ENCODE peak calls at places on chromosome 12, in five cellular contexts. One of them, this sample, is unnamed.

GRCh38 chr12:98352218-98352811 is 163.1 kb upstream of the TMPO start:
- DNase-seq in PC-3: peak
- DNase-seq in breast epithelium: no peak
- DNase-seq in heart right ventricle: no peak
- DNase-seq in colonic mucosa: no peak
- DNase-seq in this sample: no peak

GRCh38 chr12:16606201-16606849 is 363 bp upstream of the LMO3 start:
- DNase-seq in heart right ventricle: no peak
- DNase-seq in PC-3: peak
- DNase-seq in breast epithelium: no peak
- DNase-seq in colonic mucosa: no peak
- DNase-seq in this sample: no peak

GRCh38 chr12:71725011-71725410 is 29.7 kb upstream of the RAB21 start:
- DNase-seq in heart right ventricle: no peak
- DNase-seq in colonic mucosa: no peak
- DNase-seq in breast epithelium: no peak
- DNase-seq in PC-3: no peak
- DNase-seq in this sample: no peak

GRCh38 chr12:83826112-83826511 is 1086.5 kb downstream of the SLC6A15 start:
- DNase-seq in breast epithelium: no peak
- DNase-seq in heart right ventricle: no peak
- DNase-seq in PC-3: peak
- DNase-seq in colonic mucosa: peak
- DNase-seq in this sample: no peak

GRCh38 chr12:7319934-7320333 is 16.1 kb downstream of the ACSM4 start:
- DNase-seq in heart right ventricle: no peak
- DNase-seq in colonic mucosa: no peak
- DNase-seq in breast epithelium: no peak
- DNase-seq in PC-3: peak
- DNase-seq in this sample: no peak

GRCh38 chr12:93163260-93164036 is 214.3 kb upstream of the NUDT4 start:
- DNase-seq in PC-3: peak
- DNase-seq in breast epithelium: no peak
- DNase-seq in colonic mucosa: no peak
- DNase-seq in heart right ventricle: no peak
- DNase-seq in this sample: no peak

GRCh38 chr12:22117551-22117950 is 71.5 kb downstream of the CMAS start:
- DNase-seq in breast epithelium: no peak
- DNase-seq in PC-3: no peak
- DNase-seq in colonic mucosa: no peak
- DNase-seq in heart right ventricle: no peak
- DNase-seq in this sample: no peak

GRCh38 chr12:98901189-98901588 is 256.1 kb downstream of the APAF1 start:
- DNase-seq in PC-3: no peak
- DNase-seq in heart right ventricle: no peak
- DNase-seq in colonic mucosa: no peak
- DNase-seq in breast epithelium: no peak
- DNase-seq in this sample: no peak

GRCh38 chr12:28253175-28253641 is 63.0 kb downstream of the CCDC91 start:
- DNase-seq in heart right ventricle: no peak
- DNase-seq in breast epithelium: no peak
- DNase-seq in PC-3: peak
- DNase-seq in colonic mucosa: no peak
- DNase-seq in this sample: no peak

GRCh38 chr12:124592481-124593160 is 25.2 kb upstream of the NCOR2 start:
- DNase-seq in PC-3: no peak
- DNase-seq in heart right ventricle: no peak
- DNase-seq in breast epithelium: no peak
- DNase-seq in colonic mucosa: peak
- DNase-seq in this sample: no peak

GRCh38 chr12:21065845-21066244 is 65.1 kb upstream of the SLCO1B1 start:
- DNase-seq in colonic mucosa: no peak
- DNase-seq in breast epithelium: no peak
- DNase-seq in PC-3: peak
- DNase-seq in heart right ventricle: no peak
- DNase-seq in this sample: no peak

GRCh38 chr12:132078190-132078589 is 65.9 kb downstream of the DDX51 start:
- DNase-seq in heart right ventricle: peak
- DNase-seq in PC-3: peak
- DNase-seq in colonic mucosa: no peak
- DNase-seq in breast epithelium: no peak
- DNase-seq in this sample: no peak

GRCh38 chr12:132066345-132066685 is 77.8 kb downstream of the DDX51 start:
- DNase-seq in breast epithelium: no peak
- DNase-seq in PC-3: no peak
- DNase-seq in colonic mucosa: no peak
- DNase-seq in heart right ventricle: no peak
- DNase-seq in this sample: no peak

GRCh38 chr12:6768385-6769002 is 2.3 kb downstream of the PTMS start:
- DNase-seq in heart right ventricle: no peak
- DNase-seq in breast epithelium: no peak
- DNase-seq in PC-3: no peak
- DNase-seq in colonic mucosa: peak
- DNase-seq in this sample: no peak

GRCh38 chr12:109010259-109010658 is 10.6 kb downstream of the SVOP start:
- DNase-seq in heart right ventricle: no peak
- DNase-seq in PC-3: no peak
- DNase-seq in breast epithelium: no peak
- DNase-seq in colonic mucosa: no peak
- DNase-seq in this sample: no peak

GRCh38 chr12:109729837-109730200 is 16.2 kb downstream of the FAM222A start:
- DNase-seq in breast epithelium: no peak
- DNase-seq in heart right ventricle: no peak
- DNase-seq in colonic mucosa: no peak
- DNase-seq in PC-3: no peak
- DNase-seq in this sample: no peak

GRCh38 chr12:109563291-109564284 is 9.7 kb downstream of the MMAB start:
- DNase-seq in breast epithelium: no peak
- DNase-seq in PC-3: no peak
- DNase-seq in heart right ventricle: peak
- DNase-seq in colonic mucosa: no peak
- DNase-seq in this sample: no peak

GRCh38 chr12:126202138-126202537 is 1136.9 kb downstream of the AACS start:
- DNase-seq in colonic mucosa: no peak
- DNase-seq in heart right ventricle: no peak
- DNase-seq in breast epithelium: no peak
- DNase-seq in PC-3: no peak
- DNase-seq in this sample: no peak

GRCh38 chr12:66647034-66647691 is 31.7 kb downstream of the GRIP1 start:
- DNase-seq in breast epithelium: no peak
- DNase-seq in PC-3: peak
- DNase-seq in colonic mucosa: no peak
- DNase-seq in heart right ventricle: no peak
- DNase-seq in this sample: no peak

GRCh38 chr12:109583733-109584132 is 10.1 kb downstream of the MVK start:
- DNase-seq in breast epithelium: no peak
- DNase-seq in heart right ventricle: no peak
- DNase-seq in PC-3: no peak
- DNase-seq in colonic mucosa: no peak
- DNase-seq in this sample: no peak

GRCh38 chr12:46160081-46160980 is 108.5 kb downstream of the SLC38A1 start:
- DNase-seq in heart right ventricle: no peak
- DNase-seq in PC-3: no peak
- DNase-seq in breast epithelium: no peak
- DNase-seq in colonic mucosa: no peak
- DNase-seq in this sample: no peak

GRCh38 chr12:11959117-11959823 is 111.5 kb upstream of the BCL2L14 start:
- DNase-seq in PC-3: peak
- DNase-seq in breast epithelium: no peak
- DNase-seq in colonic mucosa: peak
- DNase-seq in heart right ventricle: no peak
- DNase-seq in this sample: no peak

GRCh38 chr12:48853228-48853688 is 1.3 kb upstream of the DDX23 start:
- DNase-seq in breast epithelium: peak
- DNase-seq in PC-3: peak
- DNase-seq in heart right ventricle: peak
- DNase-seq in colonic mucosa: peak
- DNase-seq in this sample: peak

GRCh38 chr12:109861689-109862314 is 18.5 kb downstream of the GLTP start:
- DNase-seq in PC-3: no peak
- DNase-seq in breast epithelium: no peak
- DNase-seq in heart right ventricle: no peak
- DNase-seq in colonic mucosa: peak
- DNase-seq in this sample: no peak

GRCh38 chr12:109860961-109861360 is 19.4 kb downstream of the GLTP start:
- DNase-seq in heart right ventricle: no peak
- DNase-seq in PC-3: no peak
- DNase-seq in breast epithelium: no peak
- DNase-seq in colonic mucosa: no peak
- DNase-seq in this sample: no peak

GRCh38 chr12:98397323-98398105 is 117.9 kb upstream of the TMPO start:
- DNase-seq in PC-3: peak
- DNase-seq in breast epithelium: peak
- DNase-seq in heart right ventricle: peak
- DNase-seq in colonic mucosa: peak
- DNase-seq in this sample: peak

GRCh38 chr12:120480211-120480610 is 10.7 kb upstream of the SRSF9 start:
- DNase-seq in heart right ventricle: no peak
- DNase-seq in PC-3: no peak
- DNase-seq in breast epithelium: no peak
- DNase-seq in colonic mucosa: no peak
- DNase-seq in this sample: no peak

GRCh38 chr12:4118601-4119156 is 154.9 kb upstream of the CCND2 start:
- DNase-seq in PC-3: no peak
- DNase-seq in heart right ventricle: no peak
- DNase-seq in breast epithelium: no peak
- DNase-seq in colonic mucosa: peak
- DNase-seq in this sample: no peak

GRCh38 chr12:110224379-110225304 is 56.4 kb upstream of the ATP2A2 start:
- DNase-seq in colonic mucosa: no peak
- DNase-seq in heart right ventricle: no peak
- DNase-seq in PC-3: peak
- DNase-seq in breast epithelium: no peak
- DNase-seq in this sample: no peak

GRCh38 chr12:15629108-15629507 is 160.1 kb downstream of the EPS8 start:
- DNase-seq in breast epithelium: no peak
- DNase-seq in PC-3: peak
- DNase-seq in heart right ventricle: peak
- DNase-seq in colonic mucosa: peak
- DNase-seq in this sample: no peak

GRCh38 chr12:80484778-80485177 is 40.7 kb downstream of the PTPRQ start:
- DNase-seq in heart right ventricle: no peak
- DNase-seq in PC-3: no peak
- DNase-seq in colonic mucosa: no peak
- DNase-seq in breast epithelium: no peak
- DNase-seq in this sample: no peak

GRCh38 chr12:29582156-29582555 is 84.7 kb upstream of the OVCH1 start:
- DNase-seq in PC-3: no peak
- DNase-seq in colonic mucosa: no peak
- DNase-seq in heart right ventricle: no peak
- DNase-seq in breast epithelium: no peak
- DNase-seq in this sample: no peak
- H3K27ac ChIP-seq in PC-3: peak
- H3K27ac ChIP-seq in colonic mucosa: peak
- H3K27ac ChIP-seq in heart right ventricle: peak
- H3K27ac ChIP-seq in breast epithelium: peak
- H3K27ac ChIP-seq in this sample: no peak

GRCh38 chr12:29762637-29763300 is 21.0 kb downstream of the TMTC1 start:
- DNase-seq in PC-3: no peak
- DNase-seq in breast epithelium: no peak
- DNase-seq in heart right ventricle: peak
- DNase-seq in colonic mucosa: no peak
- DNase-seq in this sample: no peak
- H3K27ac ChIP-seq in PC-3: no peak
- H3K27ac ChIP-seq in breast epithelium: no peak
- H3K27ac ChIP-seq in heart right ventricle: no peak
- H3K27ac ChIP-seq in colonic mucosa: no peak
- H3K27ac ChIP-seq in this sample: no peak

GRCh38 chr12:54261817-54262402 is 18.0 kb downstream of the CBX5 start:
- DNase-seq in PC-3: no peak
- DNase-seq in colonic mucosa: no peak
- DNase-seq in breast epithelium: no peak
- DNase-seq in heart right ventricle: no peak
- DNase-seq in this sample: no peak

GRCh38 chr12:54258286-54258685 is 21.6 kb downstream of the CBX5 start:
- DNase-seq in breast epithelium: no peak
- DNase-seq in PC-3: no peak
- DNase-seq in heart right ventricle: no peak
- DNase-seq in colonic mucosa: no peak
- DNase-seq in this sample: no peak

GRCh38 chr12:54265364-54265812 is 14.5 kb downstream of the CBX5 start:
- DNase-seq in breast epithelium: no peak
- DNase-seq in colonic mucosa: no peak
- DNase-seq in heart right ventricle: no peak
- DNase-seq in PC-3: no peak
- DNase-seq in this sample: no peak

GRCh38 chr12:54259194-54260011 is 20.5 kb downstream of the CBX5 start:
- DNase-seq in PC-3: peak
- DNase-seq in heart right ventricle: peak
- DNase-seq in breast epithelium: no peak
- DNase-seq in colonic mucosa: peak
- DNase-seq in this sample: peak

DNA sequence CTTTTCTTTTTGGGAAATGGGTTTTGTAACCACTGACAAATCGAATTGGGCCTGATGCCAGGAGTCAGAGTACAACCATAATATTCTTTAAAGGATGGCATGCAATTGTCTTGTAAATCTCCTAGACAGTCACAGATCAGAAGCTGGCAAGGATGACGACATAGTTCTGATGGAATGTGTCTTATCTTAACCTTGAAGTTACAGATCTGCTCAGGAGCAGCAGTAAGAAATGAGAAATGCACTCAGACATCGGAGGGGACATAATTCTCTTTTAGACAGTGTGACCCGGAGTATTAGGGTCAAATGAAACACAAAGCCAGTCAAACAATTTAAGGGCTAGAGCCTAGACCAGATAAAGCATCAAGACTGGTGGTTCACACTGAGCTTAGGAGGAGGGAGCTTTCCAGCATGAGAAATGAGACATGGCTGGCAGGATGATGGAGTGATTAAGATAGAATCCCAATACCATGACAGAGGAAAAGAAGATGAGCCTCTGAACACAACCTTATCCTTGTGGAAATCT is 17.5 kb downstream of the CBX5 start:
- DNase-seq in PC-3: no peak
- DNase-seq in colonic mucosa: no peak
- DNase-seq in heart right ventricle: no peak
- DNase-seq in breast epithelium: no peak
- DNase-seq in this sample: no peak
- H3K27ac ChIP-seq in PC-3: no peak
- H3K27ac ChIP-seq in colonic mucosa: no peak
- H3K27ac ChIP-seq in heart right ventricle: no peak
- H3K27ac ChIP-seq in breast epithelium: no peak
- H3K27ac ChIP-seq in this sample: no peak

GRCh38 chr12:41589878-41590277 is 401.8 kb downstream of the PDZRN4 start:
- DNase-seq in colonic mucosa: no peak
- DNase-seq in breast epithelium: no peak
- DNase-seq in heart right ventricle: no peak
- DNase-seq in PC-3: no peak
- DNase-seq in this sample: no peak

DNA sequence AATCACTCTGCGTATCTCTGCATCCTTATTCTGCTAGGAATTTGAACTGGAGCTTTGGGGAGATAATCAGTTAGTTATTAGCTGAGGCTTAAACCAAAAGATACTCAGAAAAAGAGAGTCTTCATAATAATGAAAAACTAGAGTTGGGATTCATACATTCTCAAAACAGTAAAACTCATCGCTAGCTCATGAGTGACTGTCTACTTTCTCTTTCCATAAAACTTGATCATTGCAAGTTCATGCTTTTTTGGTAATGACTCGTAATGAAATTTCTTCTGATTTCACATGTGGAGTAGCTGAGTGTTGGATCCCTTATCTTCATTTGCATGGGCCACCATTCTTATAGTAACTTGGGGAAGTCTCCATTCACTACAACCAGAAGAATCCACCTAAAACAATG is 397.7 kb downstream of the PDZRN4 start:
- DNase-seq in PC-3: no peak
- DNase-seq in breast epithelium: no peak
- DNase-seq in colonic mucosa: no peak
- DNase-seq in heart right ventricle: no peak
- DNase-seq in this sample: no peak
- H3K27ac ChIP-seq in PC-3: no peak
- H3K27ac ChIP-seq in breast epithelium: no peak
- H3K27ac ChIP-seq in colonic mucosa: no peak
- H3K27ac ChIP-seq in heart right ventricle: no peak
- H3K27ac ChIP-seq in this sample: no peak

This sample was measured in substantia nigra.